ENCODE peak calls at places on chromosomes 5 and 9, in five cellular contexts. R, K, S, N and Y are unnamed samples.

GRCh38 chr9:27129221-27129620 is 20.2 kb downstream of the TEK start:
- DNase-seq in R (no peak), K (peak; percentile 41), S (no peak), N (no peak), Y (no peak)

GRCh38 chr9:93117924-93118862 is 15.9 kb downstream of the NINJ1 start:
- DNase-seq in R (peak; percentile 1), K (no peak), S (peak; percentile 75), N (peak; percentile 40), Y (peak; percentile 37)

GRCh38 chr5:140423609-140424008 is 22.0 kb downstream of the ANKHD1 start:
- DNase-seq in R (no peak), K (no peak), S (no peak), N (no peak), Y (no peak)

GRCh38 chr9:92954078-92954861 is 6.9 kb downstream of the FGD3 start:
- DNase-seq in R (peak; percentile 49), K (peak; percentile 25), S (no peak), N (peak; percentile 88), Y (no peak)

GRCh38 chr9:112086627-112087026 is 88.5 kb downstream of the SUSD1 start:
- DNase-seq in R (no peak), K (peak; percentile 55), S (no peak), N (no peak), Y (no peak)

GRCh38 chr9:98521141-98521540 is 187.6 kb downstream of the GABBR2 start:
- DNase-seq in R (no peak), K (peak; percentile 57), S (no peak), N (no peak), Y (no peak)

GRCh38 chr9:70232476-70232875 is 26.3 kb upstream of the SMC5 start:
- DNase-seq in R (no peak), K (no peak), S (no peak), N (no peak), Y (no peak)

GRCh38 chr5:143059355-143059754 is 289.2 kb downstream of the ARHGAP26 start:
- DNase-seq in R (no peak), K (no peak), S (no peak), N (no peak), Y (no peak)

GRCh38 chr5:55427157-55427556 is 107.6 kb downstream of the PLPP1 start:
- DNase-seq in R (peak; percentile 70), K (peak; percentile 70), S (no peak), N (peak; percentile 58), Y (no peak)

GRCh38 chr9:85258823-85259370 is 482.9 kb downstream of the AGTPBP1 start:
- DNase-seq in R (peak; percentile 70), K (peak; percentile 83), S (peak; percentile 86), N (peak; percentile 49), Y (no peak)

GRCh38 chr5:72265032-72265903 is 54.8 kb downstream of the MRPS27 start:
- DNase-seq in R (no peak), K (no peak), S (no peak), N (no peak), Y (no peak)

GRCh38 chr5:55533806-55534435 is 843 bp downstream of the PLPP1 start:
- DNase-seq in R (peak; percentile 40), K (peak; percentile 61), S (no peak), N (no peak), Y (no peak)

GRCh38 chr5:14743601-14744295 is 79.2 kb downstream of the OTULIN start:
- DNase-seq in R (no peak), K (peak; percentile 10), S (no peak), N (no peak), Y (no peak)

GRCh38 chr5:121108725-121109124 is 644.6 kb downstream of the PRR16 start:
- DNase-seq in R (no peak), K (no peak), S (no peak), N (no peak), Y (no peak)

GRCh38 chr9:70954607-70955143 is 166.7 kb downstream of the TRPM3 start:
- DNase-seq in R (no peak), K (no peak), S (no peak), N (no peak), Y (no peak)

GRCh38 chr5:94776167-94776566 is 157.7 kb downstream of the SLF1 start:
- DNase-seq in R (no peak), K (no peak), S (no peak), N (no peak), Y (no peak)

GRCh38 chr9:84851935-84852585 is 182.5 kb downstream of the NTRK2 start:
- DNase-seq in R (peak; percentile 39), K (peak; percentile 94), S (no peak), N (no peak), Y (no peak)

GRCh38 chr5:175893466-175893865 is 22.1 kb downstream of the CPLX2 start:
- DNase-seq in R (no peak), K (no peak), S (no peak), N (no peak), Y (no peak)

GRCh38 chr9:120910643-120911042 is 16.0 kb downstream of the TRAF1 start:
- DNase-seq in R (no peak), K (no peak), S (no peak), N (no peak), Y (no peak)

GRCh38 chr9:133916159-133916541 is 76.0 kb downstream of the VAV2 start:
- DNase-seq in R (peak; percentile 46), K (peak; percentile 47), S (no peak), N (no peak), Y (no peak)

GRCh38 chr5:133229931-133230664 is 178.3 kb downstream of the HSPA4 start:
- DNase-seq in R (no peak), K (no peak), S (peak; percentile 50), N (no peak), Y (no peak)

GRCh38 chr9:123267481-123268239 is 726 bp downstream of the STRBP start:
- DNase-seq in R (peak; percentile 15), K (no peak), S (peak; percentile 88), N (peak; percentile 50), Y (peak; percentile 45)

GRCh38 chr5:119435436-119436132 is 16.7 kb upstream of the HSD17B4 start:
- DNase-seq in R (peak; percentile 74), K (peak; percentile 71), S (no peak), N (peak; percentile 93), Y (peak; percentile 81)

GRCh38 chr5:119439140-119439625 is 13.1 kb upstream of the HSD17B4 start:
- DNase-seq in R (peak; percentile 76), K (no peak), S (no peak), N (peak; percentile 71), Y (no peak)
- TF ChIP-seq CTCF in R (no peak), K (no peak), S (no peak), N (no peak), Y (no peak)

DNA sequence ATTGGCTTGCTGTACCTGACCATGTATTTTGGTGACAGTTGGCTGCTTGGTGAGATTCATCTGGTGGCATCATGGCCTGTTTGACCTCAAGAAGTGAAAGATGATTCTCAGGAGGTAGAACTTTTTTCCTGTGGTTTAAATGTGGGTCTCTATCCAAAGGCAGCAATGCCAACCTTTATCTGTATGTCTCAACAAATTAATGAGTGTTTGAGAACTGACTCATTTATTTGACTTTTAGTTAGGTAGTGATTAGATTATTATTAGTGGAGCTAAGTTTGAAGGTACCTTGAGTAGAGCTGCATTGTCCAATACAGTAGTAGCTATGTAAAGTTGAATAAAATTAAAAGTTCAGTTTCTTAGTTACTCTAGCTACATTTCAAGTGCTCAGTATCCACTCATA is 48.2 kb downstream of the TLE4 start:
- DNase-seq in R (no peak), K (no peak), S (no peak), N (no peak), Y (no peak)
- TF ChIP-seq CTCF in R (no peak), K (no peak), S (no peak), N (no peak), Y (no peak)

GRCh38 chr5:75720882-75721281 is 3.6 kb upstream of the POC5 start:
- DNase-seq in R (no peak), K (no peak), S (no peak), N (no peak), Y (no peak)

GRCh38 chr5:75712091-75712490 is 5.1 kb downstream of the POC5 start:
- DNase-seq in R (no peak), K (no peak), S (no peak), N (no peak), Y (no peak)

GRCh38 chr5:75721573-75721972 is 4.3 kb upstream of the POC5 start:
- DNase-seq in R (no peak), K (no peak), S (no peak), N (no peak), Y (no peak)

GRCh38 chr5:75716715-75717081 is 539 bp downstream of the POC5 start:
- DNase-seq in R (no peak), K (no peak), S (no peak), N (no peak), Y (no peak)

DNA sequence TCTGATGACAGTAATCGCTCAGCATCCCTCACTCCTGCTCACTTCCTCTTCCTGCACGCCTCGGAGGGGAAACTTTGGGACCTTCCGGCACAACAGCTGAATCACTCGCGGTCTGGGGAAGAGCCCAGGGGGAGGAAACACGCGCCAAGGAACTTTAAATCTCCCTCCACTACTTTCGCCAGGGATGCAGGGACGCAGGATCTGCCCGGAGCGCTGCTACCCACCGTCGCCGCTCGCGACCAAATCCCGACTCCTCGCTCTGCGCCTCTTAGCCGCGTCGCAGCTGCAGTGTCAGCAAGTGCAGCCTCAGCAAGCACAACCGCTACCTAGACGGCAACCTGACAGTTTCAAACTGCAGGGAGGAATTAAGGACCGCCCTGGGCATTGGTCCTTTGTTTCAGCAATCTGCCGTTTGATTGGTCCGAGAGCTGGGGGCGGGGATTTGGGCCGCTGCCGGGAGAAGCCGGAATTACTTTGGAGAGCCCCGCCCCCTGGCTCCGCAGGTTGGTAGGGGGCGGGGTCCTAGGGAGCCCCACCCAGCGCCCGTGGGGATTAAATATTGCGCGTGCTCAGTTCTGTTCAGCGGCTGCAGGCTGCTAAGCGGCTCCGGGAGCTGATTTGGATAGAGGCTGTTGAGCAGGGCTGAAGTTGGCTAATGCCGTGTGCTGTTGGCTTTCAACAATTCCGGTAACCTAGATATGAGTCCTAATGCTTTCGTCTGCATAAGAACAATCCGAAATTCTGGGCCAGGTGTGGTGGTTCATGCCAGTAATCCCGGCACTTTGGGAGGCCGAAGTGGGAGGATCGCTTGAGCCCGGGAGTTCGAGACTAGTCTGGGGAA is at the start of gene POC5:
- DNase-seq in R (peak; percentile 98), K (peak; percentile 97), S (peak; percentile 99), N (peak; percentile 99), Y (peak; percentile 94)
- TF ChIP-seq CTCF in R (no peak), K (no peak), S (no peak), N (no peak), Y (no peak)

GRCh38 chr9:14633148-14633547 is 60.1 kb downstream of the ZDHHC21 start:
- DNase-seq in R (no peak), K (no peak), S (no peak), N (no peak), Y (no peak)
- TF ChIP-seq CTCF in R (no peak), K (no peak), S (no peak), N (no peak), Y (no peak)